ENCODE peak calls at places on chromosomes 6 and 20, in six cellular contexts. X is NCI-H1417, J is NCI-H1436, B is left lung, H is pons, L is fibroblast of the conjunctiva. F is an unnamed sample.

GRCh38 chr20:63836335-63837133 is 5.5 kb upstream of the ZBTB46 start:
- DNase-seq in B (no peak), J (no peak), X (no peak), H (no peak), L (no peak), F (no peak)

GRCh38 chr6:3701631-3702030 is 49.9 kb downstream of the PXDC1 start:
- DNase-seq in L (no peak), H (no peak), J (no peak), B (no peak), X (no peak), F (no peak)

GRCh38 chr6:6895929-6896328 is 211.8 kb upstream of the RREB1 start:
- DNase-seq in H (no peak), L (no peak), J (no peak), B (no peak), X (no peak), F (no peak)

GRCh38 chr6:163419413-163420314 is 5.1 kb downstream of the QKI start:
- DNase-seq in B (no peak), X (no peak), H (peak), L (no peak), J (no peak), F (no peak)

GRCh38 chr6:108363113-108363512 is 68.3 kb downstream of the AFG1L start:
- DNase-seq in L (no peak), H (no peak), X (no peak), J (no peak), B (no peak), F (no peak)

GRCh38 chr6:12009904-12010634 is 2.0 kb upstream of the HIVEP1 start:
- DNase-seq in B (no peak), L (peak), H (peak), X (no peak), J (no peak), F (no peak)

GRCh38 chr6:81774542-81774941 is 22.1 kb upstream of the TENT5A start:
- DNase-seq in X (no peak), H (no peak), L (no peak), B (no peak), J (no peak), F (no peak)

GRCh38 chr6:139376054-139376355 is 1.6 kb upstream of the CITED2 start:
- DNase-seq in J (no peak), B (no peak), H (peak), L (peak), X (no peak), F (peak)

GRCh38 chr6:83155794-83156193 is 37.3 kb downstream of the PGM3 start:
- DNase-seq in X (no peak), L (no peak), J (no peak), H (no peak), B (no peak), F (no peak)

GRCh38 chr6:123838612-123839279 is 35.1 kb downstream of the NKAIN2 start:
- DNase-seq in X (peak), J (peak), L (no peak), H (no peak), B (no peak), F (no peak)

GRCh38 chr6:40794581-40794980 is 207.4 kb upstream of the LRFN2 start:
- DNase-seq in X (no peak), J (no peak), H (no peak), B (no peak), L (no peak), F (no peak)

GRCh38 chr20:1469925-1470571 is 3.4 kb upstream of the NSFL1C start:
- DNase-seq in X (peak), H (peak), B (peak), L (peak), J (peak), F (peak)

GRCh38 chr6:164927288-164928040 is 381.9 kb downstream of the C6orf118 start:
- DNase-seq in X (no peak), H (peak), L (peak), J (peak), B (peak), F (peak)

GRCh38 chr20:50385733-50386640 is 124.2 kb upstream of the PTPN1 start:
- DNase-seq in H (no peak), L (no peak), B (no peak), J (no peak), X (no peak), F (no peak)

GRCh38 chr20:41670631-41671030 is 52.5 kb upstream of the CHD6 start:
- DNase-seq in B (no peak), J (no peak), L (no peak), H (no peak), X (no peak), F (no peak)

GRCh38 chr6:75934643-75935472 is 137.6 kb downstream of the IMPG1 start:
- DNase-seq in H (peak), L (peak), J (peak), B (peak), X (peak), F (no peak)

GRCh38 chr6:84764332-84765049 is at the start of gene TBX18:
- DNase-seq in L (peak), H (peak), B (peak), J (no peak), X (peak), F (peak)

GRCh38 chr6:115898246-115898645 is 162.4 kb downstream of the FRK start:
- DNase-seq in L (peak), H (no peak), X (no peak), B (no peak), J (no peak), F (no peak)

GRCh38 chr20:57680131-57680716 is 29.6 kb downstream of the PMEPA1 start:
- DNase-seq in J (peak), B (no peak), L (no peak), H (no peak), X (peak), F (no peak)

GRCh38 chr6:118401325-118401998 is 146.6 kb upstream of the PLN start:
- DNase-seq in X (peak), J (no peak), H (no peak), L (no peak), B (no peak), F (no peak)

GRCh38 chr6:107390056-107390455 is 69.3 kb downstream of the PDSS2 start:
- DNase-seq in H (no peak), L (no peak), X (no peak), B (no peak), J (no peak), F (no peak)

GRCh38 chr6:93919365-93919764 is 500.0 kb upstream of the EPHA7 start:
- DNase-seq in L (no peak), X (no peak), H (no peak), J (no peak), B (no peak), F (no peak)

GRCh38 chr20:54062812-54063280 is 7.5 kb downstream of the BCAS1 start:
- DNase-seq in L (peak), X (peak), B (no peak), J (peak), H (peak), F (no peak)

GRCh38 chr6:41735427-41736206 is at the start of gene TFEB:
- DNase-seq in B (peak), J (peak), X (peak), L (peak), H (peak), F (peak)

GRCh38 chr6:21033575-21034026 is 499.3 kb downstream of the CDKAL1 start:
- DNase-seq in L (peak), B (no peak), X (no peak), J (no peak), H (no peak), F (no peak)

GRCh38 chr6:137192821-137193220 is 19.4 kb upstream of the IL22RA2 start:
- DNase-seq in J (no peak), H (no peak), X (no peak), L (no peak), B (no peak), F (no peak)

GRCh38 chr20:43938932-43939761 is 24.5 kb downstream of the TOX2 start:
- DNase-seq in J (no peak), L (peak), H (peak), X (no peak), B (no peak), F (peak)

GRCh38 chr20:42652261-42652660 is 537.4 kb downstream of the PTPRT start:
- DNase-seq in B (no peak), J (no peak), X (no peak), L (no peak), H (no peak), F (no peak)

GRCh38 chr6:71965404-71965803 is 79.1 kb downstream of the RIMS1 start:
- DNase-seq in J (peak), L (no peak), H (no peak), B (no peak), X (peak), F (no peak)

GRCh38 chr6:125700591-125701353 is 48.7 kb upstream of the HEY2 start:
- DNase-seq in X (no peak), L (no peak), H (peak), J (no peak), B (no peak), F (no peak)

F was measured in lower lobe of right lung.